ENCODE peak calls at places on chromosomes 4 and X, in four cellular contexts. B is right atrium auricular region, U is IMR-90, X is hepatocyte. W is an unnamed sample.

GRCh38 chr4:112098841-112099240 is 46.4 kb upstream of the FAM241A start:
- DNase-seq in B (no peak), U (no peak), X (no peak), W (no peak)

GRCh38 chr4:63937961-63938360 is 471.3 kb downstream of the TECRL start:
- DNase-seq in B (no peak), U (no peak), X (peak; percentile 20), W (peak; percentile 61)

GRCh38 chrX:16239211-16239610 is 71.9 kb downstream of the MAGEB17 start:
- DNase-seq in B (no peak), U (peak; percentile 88), X (peak; percentile 58), W (peak; percentile 85)

GRCh38 chrX:15769300-15769954 is 20.9 kb upstream of the ZRSR2 start:
- DNase-seq in B (no peak), U (peak; percentile 22), X (no peak), W (no peak)

GRCh38 chr4:112451831-112452230 is 64.1 kb downstream of the NEUROG2 start:
- DNase-seq in B (no peak), U (no peak), X (no peak), W (no peak)

GRCh38 chrX:129641941-129642340 is 12.8 kb downstream of the APLN start:
- DNase-seq in B (no peak), U (peak; percentile 51), X (no peak), W (no peak)

GRCh38 chrX:44314259-44314734 is 29.2 kb downstream of the EFHC2 start:
- DNase-seq in B (no peak), U (peak; percentile 35), X (peak; percentile 33), W (no peak)

GRCh38 chr4:93147524-93148212 is 680.9 kb upstream of the ATOH1 start:
- DNase-seq in B (no peak), U (no peak), X (no peak), W (no peak)

GRCh38 chr4:127503111-127503510 is 129.6 kb upstream of the INTU start:
- DNase-seq in B (no peak), U (peak; percentile 46), X (no peak), W (no peak)

GRCh38 chr4:74649193-74649592 is 145.1 kb downstream of the BTC start:
- DNase-seq in B (no peak), U (no peak), X (no peak), W (no peak)

GRCh38 chrX:7242613-7243012 is 94.7 kb upstream of the PUDP start:
- DNase-seq in B (no peak), U (no peak), X (no peak), W (no peak)

GRCh38 chr4:95546236-95546635 is 2.5 kb downstream of the UNC5C start:
- DNase-seq in B (no peak), U (no peak), X (no peak), W (no peak)

GRCh38 chr4:137707626-137708025 is 175.3 kb upstream of the PCDH18 start:
- DNase-seq in B (no peak), U (peak; percentile 60), X (no peak), W (no peak)

GRCh38 chrX:136920001-136920400 is 39.5 kb upstream of the RBMX start:
- DNase-seq in B (no peak), U (peak; percentile 32), X (no peak), W (no peak)

GRCh38 chr4:61202100-61202637 is 2.0 kb downstream of the ADGRL3 start:
- DNase-seq in B (no peak), U (no peak), X (no peak), W (peak; percentile 32)

GRCh38 chr4:128866281-128866680 is 56.8 kb downstream of the JADE1 start:
- DNase-seq in B (no peak), U (no peak), X (no peak), W (no peak)

GRCh38 chrX:42220083-42220482 is 296.7 kb upstream of the CASK start:
- DNase-seq in B (no peak), U (no peak), X (no peak), W (no peak)

GRCh38 chr4:98938386-98938785 is 9.5 kb upstream of the EIF4E start:
- DNase-seq in B (no peak), U (peak; percentile 62), X (peak; percentile 17), W (no peak)

GRCh38 chrX:9997524-9997923 is 30.4 kb downstream of the CLDN34 start:
- DNase-seq in B (no peak), U (no peak), X (no peak), W (no peak)

GRCh38 chrX:11423362-11423818 is 130.2 kb downstream of the AMELX start:
- DNase-seq in B (no peak), U (peak; percentile 90), X (no peak), W (no peak)

GRCh38 chr4:116180056-116180690 is 905.2 kb downstream of the TRAM1L1 start:
- DNase-seq in B (no peak), U (no peak), X (peak; percentile 7), W (peak; percentile 13)

GRCh38 chrX:145825896-145826295 is 8.3 kb downstream of the SLITRK2 start:
- DNase-seq in B (no peak), U (no peak), X (peak; percentile 57), W (no peak)

GRCh38 chrX:75278991-75279390 is 5.1 kb downstream of the UPRT start:
- DNase-seq in B (no peak), U (no peak), X (no peak), W (no peak)

GRCh38 chrX:133880032-133880443 is 105.4 kb downstream of the GPC3 start:
- DNase-seq in B (no peak), U (no peak), X (no peak), W (no peak)

GRCh38 chr4:152099061-152099425 is 338.2 kb upstream of the GATB start:
- DNase-seq in B (no peak), U (no peak), X (no peak), W (no peak)

GRCh38 chr4:152101546-152102183 is 340.9 kb upstream of the GATB start:
- DNase-seq in B (no peak), U (no peak), X (no peak), W (no peak)

GRCh38 chr4:152100378-152101201 is 339.8 kb upstream of the GATB start:
- DNase-seq in B (no peak), U (no peak), X (no peak), W (peak; percentile 64)

GRCh38 chr4:152098365-152099060 is 337.7 kb upstream of the GATB start:
- DNase-seq in B (no peak), U (no peak), X (no peak), W (no peak)

GRCh38 chr4:152099555-152099954 is 338.7 kb upstream of the GATB start:
- DNase-seq in B (no peak), U (no peak), X (no peak), W (no peak)
- H3K4me1 ChIP-seq in B (peaks cover 7% of the 10 kb centered on the region), U (peaks cover 5% of the 10 kb centered on the region), X (peaks cover 18% of the 10 kb centered on the region), W (peaks cover 41% of the 10 kb centered on the region)

GRCh38 chr4:142358656-142359055 is 487.4 kb downstream of the INPP4B start:
- DNase-seq in B (no peak), U (no peak), X (no peak), W (no peak)
- H3K27ac ChIP-seq in B (no peak overlapping the region), U (no peak overlapping the region), X (no peak overlapping the region), W (no peak overlapping the region)

GRCh38 chr4:87056884-87057283 is 122.1 kb downstream of the AFF1 start:
- DNase-seq in B (no peak), U (no peak), X (peak; percentile 18), W (no peak)

GRCh38 chr4:87055340-87055739 is 120.5 kb downstream of the AFF1 start:
- DNase-seq in B (no peak), U (no peak), X (no peak), W (no peak)

GRCh38 chr4:87053802-87054767 is 119.3 kb downstream of the AFF1 start:
- DNase-seq in B (no peak), U (no peak), X (no peak), W (no peak)

GRCh38 chr4:87053064-87053693 is 118.4 kb downstream of the AFF1 start:
- DNase-seq in B (no peak), U (peak; percentile 53), X (no peak), W (no peak)

GRCh38 chr4:87054900-87055299 is 120.1 kb downstream of the AFF1 start:
- DNase-seq in B (no peak), U (no peak), X (no peak), W (no peak)
- H3K4me1 ChIP-seq in B (peaks cover 100% of the 10 kb centered on the region), U (peaks cover 14% of the 10 kb centered on the region), X (peaks cover 37% of the 10 kb centered on the region), W (peaks cover 7% of the 10 kb centered on the region)

GRCh38 chr4:177356921-177357320 is 47.2 kb downstream of the NEIL3 start:
- DNase-seq in B (no peak), U (peak; percentile 34), X (no peak), W (no peak)
- H3K27ac ChIP-seq in B (no peak overlapping the region), U (no peak overlapping the region), X (no peak overlapping the region), W (no peak overlapping the region)